ENCODE peak calls at places on chromosomes 6 and 20, in ten cellular contexts. J, E, K, D, Y, T, P, G, V and F are unnamed samples.

GRCh38 chr6:41274291-41274690 is 12.2 kb downstream of the TREM1 start:
- DNase-seq in J (no peak), Y (no peak), G (no peak), P (no peak), E (no peak), D (no peak), V (no peak), K (no peak), T (no peak), F (no peak)

GRCh38 chr6:31559958-31560696 is 12.0 kb upstream of the LTA start:
- DNase-seq in J (no peak), G (peak), P (peak), V (no peak), T (peak), D (peak), K (peak), E (peak), Y (no peak), F (peak)

GRCh38 chr6:69917834-69918233 is 51.5 kb downstream of the COL19A1 start:
- DNase-seq in D (no peak), E (peak), V (no peak), Y (no peak), T (no peak), J (no peak), G (peak), P (peak), K (peak), F (no peak)

GRCh38 chr20:12152996-12153395 is 235.3 kb downstream of the BTBD3 start:
- DNase-seq in E (no peak), T (no peak), D (no peak), V (no peak), P (no peak), G (no peak), J (no peak), K (peak), Y (no peak), F (no peak)

GRCh38 chr6:44237021-44237812 is 9.7 kb upstream of the HSP90AB1 start:
- DNase-seq in V (peak), T (no peak), J (peak), G (no peak), Y (no peak), K (peak), E (peak), D (peak), P (peak), F (peak)

GRCh38 chr6:146202570-146202969 is 173.7 kb downstream of the GRM1 start:
- DNase-seq in P (no peak), D (no peak), E (no peak), V (no peak), Y (no peak), T (no peak), K (no peak), J (no peak), G (no peak), F (no peak)

GRCh38 chr6:134519456-134519855 is 201.5 kb upstream of the SGK1 start:
- DNase-seq in D (peak), P (peak), Y (peak), G (peak), J (no peak), V (no peak), K (peak), E (no peak), T (peak), F (no peak)

GRCh38 chr6:31834367-31834703 is 6.8 kb downstream of the HSPA1B start:
- DNase-seq in E (peak), Y (no peak), V (peak), T (no peak), J (peak), K (peak), D (peak), G (peak), P (peak), F (peak)

GRCh38 chr6:113871975-113872374 is 14.8 kb downstream of the MARCKS start:
- DNase-seq in E (no peak), G (no peak), T (no peak), V (no peak), P (no peak), J (no peak), Y (no peak), D (no peak), K (no peak), F (no peak)

GRCh38 chr6:11609324-11610071 is 71.9 kb downstream of the TMEM170B start:
- DNase-seq in D (no peak), K (peak), V (no peak), G (no peak), T (no peak), E (peak), J (no peak), Y (no peak), P (peak), F (peak)

GRCh38 chr6:55758156-55758942 is 117.0 kb downstream of the BMP5 start:
- DNase-seq in T (no peak), P (peak), E (peak), D (no peak), K (peak), G (no peak), V (no peak), Y (no peak), J (peak), F (no peak)

GRCh38 chr6:43706788-43707187 is 19.2 kb upstream of the MRPS18A start:
- DNase-seq in K (peak), E (no peak), Y (no peak), D (no peak), T (no peak), V (no peak), P (peak), G (no peak), J (no peak), F (no peak)

GRCh38 chr20:41340327-41341055 is at the start of gene LPIN3:
- DNase-seq in J (peak), T (peak), G (no peak), K (peak), V (peak), P (peak), Y (peak), E (peak), D (peak), F (peak)

GRCh38 chr20:2822073-2822472 is 5.9 kb downstream of the TMEM239 start:
- DNase-seq in J (peak), V (no peak), G (no peak), Y (peak), P (peak), D (no peak), T (peak), K (peak), E (peak), F (no peak)

GRCh38 chr20:2817341-2817726 is 1.2 kb downstream of the TMEM239 start:
- DNase-seq in P (no peak), D (no peak), E (no peak), V (no peak), G (no peak), J (no peak), K (no peak), T (no peak), Y (no peak), F (no peak)

GRCh38 chr20:2817891-2818595 is 1.9 kb downstream of the TMEM239 start:
- DNase-seq in E (no peak), D (no peak), V (no peak), P (peak), T (no peak), Y (no peak), K (no peak), G (no peak), J (no peak), F (no peak)

GRCh38 chr20:2820084-2820895 is 4.1 kb downstream of the TMEM239 start:
- DNase-seq in P (peak), G (no peak), T (no peak), V (no peak), Y (no peak), D (no peak), K (peak), E (no peak), J (peak), F (peak)

DNA sequence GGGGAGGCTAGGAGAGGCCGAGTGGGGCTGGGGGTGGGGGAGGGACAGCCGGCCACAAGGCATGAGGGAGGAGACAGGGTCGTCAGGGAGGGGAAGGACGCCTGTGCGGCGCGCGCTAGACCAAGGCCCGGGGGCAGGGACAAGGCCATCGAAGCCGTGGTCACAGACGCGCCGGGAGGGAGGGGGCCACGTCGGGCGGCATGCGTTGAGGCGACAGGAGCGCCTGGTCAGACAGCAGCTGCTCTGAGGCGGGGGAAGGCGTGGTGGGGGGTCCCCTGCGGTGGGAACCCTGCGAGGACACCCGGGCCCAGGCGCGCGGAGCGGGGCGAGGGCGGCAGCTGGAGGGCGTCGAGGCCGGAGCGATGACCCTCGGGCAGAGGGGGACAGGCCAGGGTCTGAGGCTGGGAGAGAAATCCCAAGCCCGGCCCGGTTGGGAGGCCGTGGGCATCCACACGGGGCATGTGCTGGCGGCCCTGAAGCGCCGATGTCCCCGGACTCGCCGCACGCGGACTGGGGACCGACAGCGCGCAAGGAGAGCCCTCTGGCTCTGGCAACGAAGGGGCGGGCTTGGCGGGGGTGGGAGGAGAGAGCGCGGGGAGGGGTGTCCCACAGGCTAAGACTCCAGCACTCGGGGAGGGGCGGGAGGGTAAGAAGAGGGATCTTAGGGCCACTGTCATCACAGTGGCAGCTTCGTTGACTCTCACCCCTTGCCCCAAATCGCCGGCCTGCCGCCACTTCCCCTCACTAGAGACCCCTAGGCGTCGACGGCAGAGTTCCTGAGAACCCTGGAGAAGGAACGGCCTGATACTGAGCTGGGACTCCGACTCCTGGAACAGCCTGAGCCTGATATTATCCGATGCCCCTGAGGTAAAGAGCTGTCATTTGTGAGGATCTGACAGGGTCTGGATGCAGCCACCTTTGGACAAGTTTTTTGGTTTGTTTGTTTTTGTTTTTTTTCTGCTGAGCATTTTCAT is 5.0 kb downstream of the TMEM239 start:
- DNase-seq in D (no peak), Y (no peak), G (no peak), K (no peak), E (no peak), T (no peak), V (no peak), J (peak), P (peak), F (no peak)
- H3K27ac ChIP-seq in D (no peak), Y (no peak), G (no peak), K (peak), E (no peak), T (no peak), V (no peak), J (peak), P (no peak), F (no peak)

GRCh38 chr6:14765753-14766152 is 480.1 kb upstream of the JARID2 start:
- DNase-seq in T (no peak), Y (no peak), J (no peak), G (no peak), E (no peak), P (no peak), D (no peak), V (no peak), K (no peak), F (no peak)

GRCh38 chr6:14765106-14765505 is 480.8 kb upstream of the JARID2 start:
- DNase-seq in V (no peak), P (peak), E (peak), D (no peak), G (no peak), T (no peak), K (peak), J (no peak), Y (no peak), F (no peak)

GRCh38 chr6:14762077-14762476 is 483.8 kb upstream of the JARID2 start:
- DNase-seq in G (no peak), V (no peak), D (no peak), P (no peak), E (no peak), Y (no peak), J (no peak), T (no peak), K (no peak), F (no peak)

GRCh38 chr6:14763139-14763538 is 482.7 kb upstream of the JARID2 start:
- DNase-seq in Y (no peak), V (no peak), T (no peak), G (no peak), J (no peak), D (no peak), P (peak), E (peak), K (peak), F (no peak)

GRCh38 chr6:14763616-14764015 is 482.3 kb upstream of the JARID2 start:
- DNase-seq in J (no peak), G (no peak), Y (no peak), V (no peak), P (no peak), E (no peak), K (no peak), T (no peak), D (no peak), F (no peak)
- H3K27ac ChIP-seq in J (no peak), G (no peak), Y (no peak), V (no peak), P (no peak), E (no peak), K (peak), T (no peak), D (no peak), F (no peak)

GRCh38 chr6:66854014-66854413 is 1147.0 kb upstream of the EYS start:
- DNase-seq in K (no peak), D (no peak), Y (no peak), T (no peak), J (no peak), P (no peak), G (no peak), E (no peak), V (no peak), F (no peak)

GRCh38 chr6:66861007-66861541 is 1154.0 kb upstream of the EYS start:
- DNase-seq in V (no peak), T (no peak), Y (no peak), D (no peak), P (no peak), G (no peak), E (no peak), K (no peak), J (no peak), F (no peak)

DNA sequence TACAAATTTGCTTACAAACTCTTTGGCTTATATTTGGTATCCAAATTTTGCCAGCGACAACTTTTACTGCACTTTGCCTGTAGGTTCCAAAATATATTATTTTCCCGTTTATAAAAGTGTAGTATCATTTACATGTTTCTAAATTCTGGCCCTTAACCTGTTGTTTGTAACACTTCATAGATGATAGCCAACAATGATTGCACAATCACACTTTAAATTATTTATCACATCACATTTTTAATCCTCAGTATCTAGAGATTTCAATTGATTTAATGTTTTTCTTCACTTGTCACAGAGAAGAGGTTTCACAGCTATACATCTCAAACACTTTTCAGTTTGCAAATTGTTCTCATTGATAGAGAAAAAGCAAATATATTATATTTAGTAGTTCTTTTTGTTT is 1151.2 kb upstream of the EYS start:
- DNase-seq in Y (no peak), P (no peak), G (no peak), K (no peak), J (no peak), D (no peak), E (no peak), V (no peak), T (no peak), F (no peak)
- H3K27ac ChIP-seq in Y (no peak), P (no peak), G (no peak), K (no peak), J (no peak), D (no peak), E (no peak), V (no peak), T (no peak), F (no peak)

GRCh38 chr6:139587469-139587868 is 213.0 kb upstream of the CITED2 start:
- DNase-seq in J (no peak), P (peak), Y (no peak), V (no peak), K (peak), E (peak), D (no peak), T (no peak), G (no peak), F (no peak)

GRCh38 chr6:139588076-139588639 is 213.7 kb upstream of the CITED2 start:
- DNase-seq in G (no peak), D (no peak), J (no peak), E (peak), K (peak), Y (no peak), V (peak), T (no peak), P (peak), F (peak)

GRCh38 chr6:139590206-139590605 is 215.8 kb upstream of the CITED2 start:
- DNase-seq in E (no peak), D (no peak), P (no peak), G (no peak), Y (no peak), K (no peak), T (no peak), V (peak), J (no peak), F (no peak)

GRCh38 chr6:139591075-139591474 is 216.6 kb upstream of the CITED2 start:
- DNase-seq in T (no peak), P (no peak), Y (no peak), K (peak), D (no peak), V (no peak), J (no peak), G (no peak), E (no peak), F (no peak)

DNA sequence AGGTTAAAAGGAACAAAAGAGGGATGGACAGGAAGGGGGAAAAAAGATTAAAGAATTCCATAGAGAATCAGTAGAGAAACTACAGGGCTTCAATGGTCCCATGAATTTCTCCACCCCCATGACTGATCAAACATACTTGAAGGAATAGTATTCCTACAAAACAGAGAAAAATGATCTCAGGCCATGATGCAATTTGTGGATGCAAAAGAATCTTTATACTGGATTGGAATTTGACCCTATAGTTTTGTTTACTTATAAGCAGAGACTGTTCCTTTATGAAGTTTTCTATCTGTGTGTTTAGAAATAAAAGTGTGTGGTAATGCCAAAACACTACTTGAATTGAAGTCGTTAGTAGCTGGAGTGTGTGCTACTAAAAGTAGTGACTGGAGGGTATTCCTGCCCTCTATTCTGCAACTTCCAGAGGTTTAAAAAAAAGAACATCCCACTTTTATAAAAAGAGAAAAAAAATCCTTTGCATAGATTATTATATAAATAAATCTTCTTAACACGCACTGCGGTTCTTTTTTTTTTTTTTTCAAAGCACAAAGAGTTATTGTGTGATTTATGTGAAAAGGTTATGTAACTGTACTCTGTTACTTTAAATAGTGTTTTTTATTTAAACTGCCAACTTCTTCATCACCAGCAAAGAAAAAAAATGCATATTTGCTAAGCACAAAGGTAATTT is 214.4 kb upstream of the CITED2 start:
- DNase-seq in P (peak), T (no peak), K (peak), V (no peak), E (peak), Y (no peak), J (no peak), D (no peak), G (no peak), F (no peak)
- H3K27ac ChIP-seq in P (peak), T (no peak), K (peak), V (peak), E (peak), Y (no peak), J (peak), D (no peak), G (no peak), F (no peak)